ENCODE peak calls at places on chromosomes 7 and 10, in ten cellular contexts. P is uterus; V is mucosa of descending colon; M is neural progenitor cell; Z is psoas muscle; R is breast epithelium; X is right lobe of liver; Q is CD8-positive, alpha-beta T cell; U is A549; W is BE2C. E is an unnamed sample.

GRCh38 chr7:144720139-144720538 is 115.7 kb downstream of the TPK1 start:
- DNase-seq in P (no peak), V (no peak), M (no peak), Z (no peak), R (no peak), X (no peak), Q (no peak), U (no peak), W (no peak), E (no peak)

GRCh38 chr10:71236286-71236685 is 23.9 kb downstream of the UNC5B start:
- DNase-seq in P (peak; percentile 75), V (peak; percentile 36), M (no peak), Z (no peak), R (no peak), X (no peak), Q (no peak), U (no peak), W (no peak), E (no peak)

GRCh38 chr7:130699686-130700085 is 13.3 kb upstream of the TSGA13 start:
- DNase-seq in P (no peak), V (no peak), M (no peak), Z (no peak), R (no peak), X (no peak), Q (no peak), U (no peak), W (no peak), E (no peak)

GRCh38 chr7:27661776-27662489 is 750 bp downstream of the HIBADH start:
- DNase-seq in P (peak; percentile 44), V (peak; percentile 61), M (no peak), Z (no peak), R (no peak), X (peak; percentile 49), Q (peak; percentile 26), U (no peak), W (peak; percentile 25), E (peak; percentile 66)

GRCh38 chr7:28813238-28813962 is 144.7 kb downstream of the TRIL start:
- DNase-seq in P (no peak), V (no peak), M (no peak), Z (peak; percentile 55), R (no peak), X (no peak), Q (no peak), U (no peak), W (no peak), E (no peak)

GRCh38 chr10:12420530-12421117 is 71.3 kb downstream of the CAMK1D start:
- DNase-seq in P (no peak), V (no peak), M (no peak), Z (no peak), R (no peak), X (no peak), Q (no peak), U (no peak), W (no peak), E (no peak)

GRCh38 chr7:388961-389701 is 99.2 kb downstream of the FOXL3 start:
- DNase-seq in P (no peak), V (no peak), M (no peak), Z (peak; percentile 50), R (no peak), X (peak; percentile 10), Q (no peak), U (no peak), W (no peak), E (no peak)

GRCh38 chr10:20856484-20856883 is 40.6 kb downstream of the NEBL start:
- DNase-seq in P (no peak), V (no peak), M (no peak), Z (no peak), R (no peak), X (no peak), Q (no peak), U (no peak), W (no peak), E (no peak)

GRCh38 chr10:3995302-3996210 is 210.5 kb upstream of the KLF6 start:
- DNase-seq in P (peak; percentile 40), V (no peak), M (no peak), Z (no peak), R (no peak), X (no peak), Q (no peak), U (no peak), W (no peak), E (no peak)

GRCh38 chr7:148973256-148973655 is 55.0 kb downstream of the PDIA4 start:
- DNase-seq in P (no peak), V (no peak), M (no peak), Z (peak; percentile 13), R (no peak), X (no peak), Q (no peak), U (no peak), W (no peak), E (no peak)

GRCh38 chr7:93530701-93531100 is 43.8 kb downstream of the CALCR start:
- DNase-seq in P (no peak), V (no peak), M (no peak), Z (no peak), R (no peak), X (no peak), Q (no peak), U (no peak), W (no peak), E (no peak)

GRCh38 chr10:101065479-101066145 is 3.8 kb downstream of the KAZALD1 start:
- DNase-seq in P (no peak), V (no peak), M (no peak), Z (no peak), R (no peak), X (no peak), Q (no peak), U (no peak), W (peak; percentile 34), E (no peak)

GRCh38 chr7:22832422-22832821 is 9.8 kb upstream of the TOMM7 start:
- DNase-seq in P (no peak), V (no peak), M (no peak), Z (no peak), R (no peak), X (no peak), Q (no peak), U (no peak), W (no peak), E (no peak)

GRCh38 chr10:56035489-56035888 is 325.6 kb downstream of the ZWINT start:
- DNase-seq in P (no peak), V (peak; percentile 10), M (no peak), Z (no peak), R (no peak), X (no peak), Q (no peak), U (no peak), W (no peak), E (no peak)

GRCh38 chr7:101410743-101411476 is 48.2 kb downstream of the COL26A1 start:
- DNase-seq in P (no peak), V (no peak), M (peak; percentile 92), Z (no peak), R (no peak), X (peak; percentile 51), Q (peak; percentile 43), U (peak; percentile 61), W (peak; percentile 57), E (no peak)

DNA sequence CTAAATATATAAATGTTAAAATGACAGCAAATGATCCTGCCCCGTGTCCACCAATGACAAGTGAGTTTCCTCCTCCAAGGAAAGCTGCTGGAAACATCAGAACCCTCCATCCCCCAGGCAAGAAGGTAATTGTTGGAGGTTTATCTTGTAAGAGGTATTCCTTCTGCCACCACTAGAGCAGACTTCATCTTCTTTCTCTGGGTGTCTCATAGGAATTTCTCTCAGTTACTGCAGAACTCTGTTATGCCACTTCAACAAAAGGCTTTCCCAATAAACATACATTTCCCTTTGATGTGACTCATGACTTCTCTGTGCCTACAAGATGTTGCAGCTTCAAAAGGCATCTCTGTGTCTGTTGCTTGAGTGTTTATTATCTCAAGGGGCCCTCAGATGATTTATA is 279.1 kb downstream of the BMPER start:
- DNase-seq in P (no peak), V (no peak), M (no peak), Z (no peak), R (no peak), X (no peak), Q (no peak), U (peak; percentile 10), W (no peak), E (no peak)
- TF ChIP-seq CTCF in P (no peak), V (no peak), M (peak; percentile 15), Z (no peak), R (no peak), X (no peak), Q (no peak), U (no peak), W (no peak), E (no peak)

GRCh38 chr10:1577371-1577770 is 160.0 kb downstream of the ADARB2 start:
- DNase-seq in P (no peak), V (no peak), M (no peak), Z (no peak), R (no peak), X (no peak), Q (no peak), U (no peak), W (no peak), E (peak; percentile 40)
- H3K4me1 ChIP-seq in P (no peaks in the 10 kb centered on the region), V (no peaks in the 10 kb centered on the region), M (peaks cover 5% of the 10 kb centered on the region), Z (no peaks in the 10 kb centered on the region), R (no peaks in the 10 kb centered on the region), X (no peaks in the 10 kb centered on the region), Q (no peaks in the 10 kb centered on the region), U (no peaks in the 10 kb centered on the region), W (no peaks in the 10 kb centered on the region), E (no peaks in the 10 kb centered on the region)

GRCh38 chr7:95478139-95479037 is 7.4 kb upstream of the ASB4 start:
- DNase-seq in P (no peak), V (no peak), M (peak; percentile 54), Z (no peak), R (no peak), X (no peak), Q (no peak), U (peak; percentile 60), W (peak; percentile 23), E (no peak)
- TF ChIP-seq CTCF in P (no peak), V (peak; percentile 18), M (peak; percentile 57), Z (no peak), R (no peak), X (peak; percentile 11), Q (no peak), U (peak; percentile 85), W (peak; percentile 46), E (peak; percentile 33)

GRCh38 chr10:79081353-79082034 is 12.7 kb downstream of the ZMIZ1 start:
- DNase-seq in P (no peak), V (no peak), M (no peak), Z (peak; percentile 92), R (no peak), X (no peak), Q (no peak), U (no peak), W (peak; percentile 56), E (no peak)

GRCh38 chr10:79079074-79079397 is 10.3 kb downstream of the ZMIZ1 start:
- DNase-seq in P (no peak), V (no peak), M (no peak), Z (no peak), R (no peak), X (no peak), Q (no peak), U (no peak), W (no peak), E (no peak)

GRCh38 chr10:79077488-79078173 is 8.9 kb downstream of the ZMIZ1 start:
- DNase-seq in P (no peak), V (no peak), M (no peak), Z (no peak), R (no peak), X (no peak), Q (no peak), U (no peak), W (no peak), E (no peak)

GRCh38 chr10:79078367-79079073 is 9.8 kb downstream of the ZMIZ1 start:
- DNase-seq in P (no peak), V (no peak), M (no peak), Z (no peak), R (no peak), X (no peak), Q (no peak), U (no peak), W (no peak), E (no peak)

GRCh38 chr10:79079490-79080355 is 11.0 kb downstream of the ZMIZ1 start:
- DNase-seq in P (peak; percentile 59), V (no peak), M (no peak), Z (peak; percentile 88), R (no peak), X (no peak), Q (no peak), U (peak; percentile 63), W (peak; percentile 48), E (no peak)
- H3K4me1 ChIP-seq in P (peaks cover 68% of the 10 kb centered on the region), V (peaks cover 99% of the 10 kb centered on the region), M (peaks cover 11% of the 10 kb centered on the region), Z (peaks cover 91% of the 10 kb centered on the region), R (peaks cover 46% of the 10 kb centered on the region), X (peaks cover 59% of the 10 kb centered on the region), Q (peaks cover 14% of the 10 kb centered on the region), U (peaks cover 100% of the 10 kb centered on the region), W (peaks cover 41% of the 10 kb centered on the region), E (peaks cover 37% of the 10 kb centered on the region)